ENCODE peak calls at places on chromosomes 11 and 22, in eight cellular contexts. K is stomach, T is fibroblast of lung, I is heart right ventricle, H is upper lobe of right lung, V is brain microvascular endothelial cell, B is K562, Z is SK-N-SH. R is an unnamed sample.
A peak's percentile ranks its signal among the peaks of the same experiment; 100 is the strongest.

GRCh38 chr22:44201556-44202129 is 20.9 kb downstream of the PARVG start:
- DNase-seq in K (no peak), T (no peak), I (peak; percentile 33), H (no peak), V (no peak), B (no peak), Z (no peak), R (no peak)

GRCh38 chr22:29690481-29690880 is 29.3 kb upstream of the CABP7 start:
- DNase-seq in K (no peak), T (peak; percentile 33), I (no peak), H (no peak), V (no peak), B (no peak), Z (no peak), R (no peak)

GRCh38 chr11:63614136-63614664 is at the start of gene PLAAT3:
- DNase-seq in K (peak; percentile 85), T (peak; percentile 59), I (peak; percentile 82), H (peak; percentile 94), V (no peak), B (peak; percentile 87), Z (peak; percentile 87), R (peak; percentile 18)

GRCh38 chr22:50730013-50730891 is 7.8 kb upstream of the ACR start:
- DNase-seq in K (no peak), T (no peak), I (peak; percentile 3), H (peak; percentile 64), V (no peak), B (no peak), Z (no peak), R (no peak)

GRCh38 chr22:50102946-50103345 is 13.1 kb downstream of the MOV10L1 start:
- DNase-seq in K (no peak), T (no peak), I (no peak), H (no peak), V (no peak), B (peak; percentile 49), Z (no peak), R (no peak)

GRCh38 chr11:20192641-20193040 is 32.4 kb upstream of the DBX1 start:
- DNase-seq in K (no peak), T (no peak), I (no peak), H (no peak), V (no peak), B (no peak), Z (no peak), R (no peak)

GRCh38 chr11:110376711-110377324 is 52.9 kb upstream of the FDX1 start:
- DNase-seq in K (peak; percentile 82), T (peak; percentile 86), I (peak; percentile 85), H (peak; percentile 73), V (peak; percentile 85), B (peak; percentile 52), Z (peak; percentile 67), R (peak; percentile 19)

GRCh38 chr11:113528982-113529381 is 53.8 kb upstream of the DRD2 start:
- DNase-seq in K (no peak), T (peak; percentile 69), I (no peak), H (no peak), V (no peak), B (no peak), Z (no peak), R (no peak)

GRCh38 chr11:27085605-27086004 is 45.0 kb downstream of the BBOX1 start:
- DNase-seq in K (no peak), T (no peak), I (no peak), H (no peak), V (no peak), B (no peak), Z (no peak), R (no peak)

GRCh38 chr22:23137905-23138520 is 3.8 kb downstream of the RSPH14 start:
- DNase-seq in K (no peak), T (peak; percentile 25), I (peak; percentile 23), H (no peak), V (no peak), B (no peak), Z (no peak), R (peak; percentile 26)

GRCh38 chr11:499201-500076 is 7.6 kb downstream of the RNH1 start:
- DNase-seq in K (no peak), T (no peak), I (no peak), H (no peak), V (no peak), B (no peak), Z (no peak), R (no peak)

GRCh38 chr11:108698844-108699642 is 34.2 kb downstream of the DDX10 start:
- DNase-seq in K (no peak), T (peak; percentile 41), I (no peak), H (no peak), V (no peak), B (no peak), Z (no peak), R (no peak)

GRCh38 chr11:3123316-3123715 is 41.8 kb downstream of the OSBPL5 start:
- DNase-seq in K (no peak), T (peak; percentile 17), I (peak; percentile 73), H (peak; percentile 68), V (no peak), B (no peak), Z (peak; percentile 71), R (no peak)

GRCh38 chr11:75945925-75946324 is 130.9 kb downstream of the UVRAG start:
- DNase-seq in K (no peak), T (no peak), I (no peak), H (no peak), V (no peak), B (no peak), Z (no peak), R (no peak)

GRCh38 chr22:27029584-27030130 is 372.3 kb downstream of the MIAT start:
- DNase-seq in K (no peak), T (no peak), I (no peak), H (no peak), V (no peak), B (no peak), Z (no peak), R (no peak)

GRCh38 chr11:130323452-130324448 is 9.0 kb upstream of the ZBTB44 start:
- DNase-seq in K (no peak), T (peak; percentile 3), I (no peak), H (no peak), V (no peak), B (no peak), Z (no peak), R (no peak)

GRCh38 chr11:6911946-6912345 is 8.9 kb upstream of the OR2D3 start:
- DNase-seq in K (no peak), T (peak; percentile 13), I (no peak), H (no peak), V (peak; percentile 63), B (no peak), Z (no peak), R (no peak)

GRCh38 chr11:62881579-62882427 is 1.1 kb downstream of the SLC3A2 start:
- DNase-seq in K (peak; percentile 94), T (peak; percentile 95), I (peak; percentile 94), H (peak; percentile 97), V (peak; percentile 97), B (peak; percentile 85), Z (no peak), R (peak; percentile 80)

GRCh38 chr22:39739338-39740027 is 154.1 kb downstream of the ENTHD1 start:
- DNase-seq in K (no peak), T (no peak), I (no peak), H (no peak), V (no peak), B (no peak), Z (no peak), R (no peak)

DNA sequence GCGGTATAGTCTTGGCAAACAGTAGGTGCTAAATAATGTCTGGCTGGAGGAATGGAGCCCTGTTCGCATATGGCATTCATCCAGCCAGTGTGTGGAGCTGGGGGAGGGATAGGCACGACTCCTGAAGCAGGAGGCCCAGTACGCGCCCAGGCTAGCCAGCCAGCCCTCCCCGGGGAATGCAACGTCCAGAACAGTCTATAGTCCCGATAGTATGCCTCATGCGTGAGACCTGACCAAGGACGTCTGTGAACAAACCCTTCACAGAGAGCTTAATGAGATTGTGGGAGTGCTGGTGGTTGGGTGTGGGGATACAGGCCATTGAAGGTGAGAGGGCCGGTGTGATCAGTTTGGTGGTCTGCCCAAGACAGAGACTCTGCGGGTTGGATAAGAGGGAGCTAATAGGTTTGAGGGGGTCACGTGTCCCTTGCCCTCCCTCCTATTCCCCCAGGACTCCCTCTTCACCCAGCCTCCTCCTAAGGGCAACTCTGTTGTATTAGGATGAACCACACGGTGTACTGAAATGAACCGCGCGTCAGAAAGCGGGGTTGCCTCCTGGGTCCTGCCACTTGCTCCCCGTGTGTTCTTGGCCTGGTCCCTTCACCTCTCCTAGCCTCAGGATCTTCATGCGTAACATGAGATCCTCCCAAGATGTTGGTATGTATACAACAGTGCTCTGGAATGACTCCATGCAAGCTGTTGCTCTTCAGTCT is 987 bp upstream of the GRIK4 start:
- DNase-seq in K (no peak), T (no peak), I (no peak), H (peak; percentile 53), V (no peak), B (no peak), Z (peak; percentile 36), R (no peak)
- H3K4me3 ChIP-seq in K (peak overlapping the region; percentile 44), T (no peak overlapping the region), I (no peak overlapping the region), H (no peak overlapping the region), V (no peak overlapping the region), B (no peak overlapping the region), Z (no peak overlapping the region), R (no peak overlapping the region)

GRCh38 chr11:68007498-68008380 is 2.4 kb upstream of the ALDH3B1 start:
- DNase-seq in K (no peak), T (no peak), I (no peak), H (no peak), V (no peak), B (no peak), Z (no peak), R (no peak)
- H3K27ac ChIP-seq in K (peak overlapping the region; percentile 94), T (no peak overlapping the region), I (no peak overlapping the region), H (peak overlapping the region; percentile 91), V (no peak overlapping the region), B (no peak overlapping the region), Z (no peak overlapping the region), R (no peak overlapping the region)

DNA sequence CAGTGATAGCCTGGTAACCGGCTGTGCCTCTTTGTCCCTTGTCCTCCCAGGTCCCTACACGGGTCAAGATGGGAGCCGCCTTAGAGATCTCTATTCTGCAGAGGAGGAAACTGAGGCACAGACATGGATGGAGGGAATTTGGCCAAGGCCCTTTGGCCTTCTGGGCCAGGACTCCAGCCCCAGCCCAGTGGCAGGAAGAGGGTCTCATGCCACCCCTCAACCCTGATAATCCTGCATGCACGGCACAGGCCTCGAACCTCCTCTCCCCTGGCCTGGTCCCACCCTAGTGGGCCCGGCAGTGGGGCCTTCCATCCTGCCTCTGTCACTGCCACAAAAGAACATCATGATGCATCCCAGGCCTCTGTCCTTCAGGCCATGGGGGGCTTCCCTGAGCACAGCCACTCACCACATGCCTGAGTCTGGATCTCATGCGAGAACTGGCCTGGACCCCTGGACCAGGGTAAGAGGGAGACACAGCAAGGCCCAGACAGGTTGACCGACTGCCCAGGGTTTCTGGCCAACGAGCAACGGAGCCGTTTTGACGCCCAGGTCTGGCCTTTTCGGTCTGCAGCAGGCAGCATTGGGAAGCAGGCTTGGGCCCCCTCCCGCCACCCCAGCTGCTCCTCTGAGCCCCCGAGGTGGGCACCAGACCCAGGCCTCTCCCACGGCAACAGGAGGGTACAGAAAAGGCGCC is 6.5 kb downstream of the LINC01488 start:
- DNase-seq in K (no peak), T (no peak), I (no peak), H (no peak), V (no peak), B (no peak), Z (no peak), R (no peak)
- H3K4me3 ChIP-seq in K (no peak overlapping the region), T (no peak overlapping the region), I (no peak overlapping the region), H (no peak overlapping the region), V (no peak overlapping the region), B (no peak overlapping the region), Z (no peak overlapping the region), R (no peak overlapping the region)

DNA sequence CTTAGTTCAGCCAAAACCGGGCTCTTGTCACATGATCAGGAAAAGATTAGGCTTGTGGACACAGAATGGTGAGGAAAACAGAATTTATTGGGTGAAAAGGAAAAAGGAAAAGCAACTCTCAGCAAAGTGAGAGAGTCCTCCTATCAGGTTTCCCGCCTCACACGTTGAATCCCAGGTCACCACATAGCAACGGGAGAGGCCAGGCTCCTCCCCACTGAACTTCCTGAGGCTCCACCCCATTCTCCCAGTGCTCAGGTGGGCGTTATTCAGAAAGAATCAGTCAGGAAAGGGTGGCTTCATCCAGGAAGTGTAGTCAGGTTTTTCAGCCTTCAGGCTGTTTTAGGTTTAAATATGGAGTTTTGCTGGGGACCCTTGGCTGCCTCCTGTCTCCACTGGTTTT is 66.9 kb downstream of the SPON1 start:
- DNase-seq in K (no peak), T (no peak), I (no peak), H (no peak), V (no peak), B (no peak), Z (no peak), R (no peak)
- H3K27ac ChIP-seq in K (peak overlapping the region; percentile 74), T (no peak overlapping the region), I (no peak overlapping the region), H (no peak overlapping the region), V (no peak overlapping the region), B (no peak overlapping the region), Z (no peak overlapping the region), R (no peak overlapping the region)

R was measured in naive thymus-derived CD4-positive, alpha-beta T cell.